ENCODE peak calls at places on chromosomes 11 and 22, in five cellular contexts. S is left ventricle myocardium inferior, H is cardiac fibroblast, P is kidney, J is fibroblast of mammary gland. M is an unnamed sample.

GRCh38 chr11:117096140-117096972 is 1.9 kb downstream of the SIK3 start:
- DNase-seq in S (no peak), H (peak; percentile 28), P (no peak), J (no peak), M (no peak)

GRCh38 chr11:129143335-129143734 is 48.8 kb downstream of the ARHGAP32 start:
- DNase-seq in S (peak; percentile 59), H (peak; percentile 95), P (peak; percentile 91), J (peak; percentile 99), M (peak; percentile 98)

GRCh38 chr22:20175597-20175900 is 24.7 kb upstream of the CCDC188 start:
- DNase-seq in S (no peak), H (no peak), P (no peak), J (peak; percentile 15), M (no peak)

GRCh38 chr22:45769569-45770210 is 98.1 kb downstream of the ATXN10 start:
- DNase-seq in S (no peak), H (no peak), P (no peak), J (no peak), M (no peak)

GRCh38 chr22:43537019-43537585 is 125.3 kb downstream of the MPPED1 start:
- DNase-seq in S (no peak), H (no peak), P (peak; percentile 45), J (no peak), M (no peak)

GRCh38 chr22:29048822-29049654 is 12.6 kb downstream of the C22orf31 start:
- DNase-seq in S (no peak), H (no peak), P (no peak), J (no peak), M (no peak)

GRCh38 chr22:39700565-39700964 is 130.0 kb downstream of the CACNA1I start:
- DNase-seq in S (no peak), H (no peak), P (no peak), J (no peak), M (no peak)

GRCh38 chr11:47253660-47254059 is 4.1 kb upstream of the NR1H3 start:
- DNase-seq in S (no peak), H (no peak), P (peak; percentile 24), J (no peak), M (no peak)

GRCh38 chr11:33692013-33692504 is 8.6 kb downstream of the C11orf91 start:
- DNase-seq in S (peak; percentile 47), H (peak; percentile 97), P (peak; percentile 86), J (peak; percentile 97), M (peak; percentile 99)

GRCh38 chr11:3044004-3044403 is 13.2 kb downstream of the CARS1 start:
- DNase-seq in S (peak; percentile 13), H (peak; percentile 46), P (peak; percentile 39), J (peak; percentile 62), M (no peak)

GRCh38 chr22:39279170-39279850 is 34.5 kb upstream of the PDGFB start:
- DNase-seq in S (no peak), H (no peak), P (no peak), J (no peak), M (no peak)

GRCh38 chr22:20905415-20906386 is 11.5 kb upstream of the CRKL start:
- DNase-seq in S (no peak), H (no peak), P (peak; percentile 4), J (peak; percentile 40), M (no peak)

GRCh38 chr11:123426766-123427165 is 3.3 kb upstream of the GRAMD1B start:
- DNase-seq in S (no peak), H (no peak), P (no peak), J (no peak), M (no peak)

GRCh38 chr11:119101367-119101758 is 290 bp downstream of the DPAGT1 start:
- DNase-seq in S (no peak), H (no peak), P (no peak), J (peak; percentile 21), M (no peak)

GRCh38 chr22:30944986-30945385 is 23.6 kb downstream of the MORC2 start:
- DNase-seq in S (no peak), H (no peak), P (no peak), J (no peak), M (no peak)

GRCh38 chr22:20583471-20583922 is 76.1 kb downstream of the MED15 start:
- DNase-seq in S (peak; percentile 64), H (no peak), P (no peak), J (no peak), M (no peak)

GRCh38 chr22:46410291-46410808 is 74.8 kb downstream of the TRMU start:
- DNase-seq in S (no peak), H (no peak), P (no peak), J (no peak), M (no peak)

DNA sequence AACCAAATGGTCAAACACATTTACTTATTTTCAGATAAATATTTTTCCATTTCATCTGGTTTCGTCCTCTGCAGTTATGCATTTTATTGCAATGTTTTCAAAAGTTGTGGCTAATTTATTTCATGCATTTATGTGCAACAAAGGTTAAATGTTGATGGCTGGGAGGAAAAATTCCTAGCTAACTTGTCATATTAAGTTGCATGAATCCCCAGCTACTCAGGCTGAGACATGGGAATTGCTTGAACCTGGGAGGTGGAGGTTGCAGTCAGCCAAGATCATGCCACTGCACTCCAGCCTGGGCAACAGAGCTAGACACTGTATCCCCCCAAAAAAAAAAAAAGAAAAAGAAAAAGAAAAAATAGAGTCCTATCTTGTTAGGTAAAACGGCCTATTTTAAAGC is 1862.4 kb upstream of the RAG2 start:
- DNase-seq in S (no peak), H (peak; percentile 50), P (no peak), J (peak; percentile 27), M (peak; percentile 62)
- TF ChIP-seq CTCF in S (no peak), H (no peak), P (no peak), J (no peak), M (no peak)

DNA sequence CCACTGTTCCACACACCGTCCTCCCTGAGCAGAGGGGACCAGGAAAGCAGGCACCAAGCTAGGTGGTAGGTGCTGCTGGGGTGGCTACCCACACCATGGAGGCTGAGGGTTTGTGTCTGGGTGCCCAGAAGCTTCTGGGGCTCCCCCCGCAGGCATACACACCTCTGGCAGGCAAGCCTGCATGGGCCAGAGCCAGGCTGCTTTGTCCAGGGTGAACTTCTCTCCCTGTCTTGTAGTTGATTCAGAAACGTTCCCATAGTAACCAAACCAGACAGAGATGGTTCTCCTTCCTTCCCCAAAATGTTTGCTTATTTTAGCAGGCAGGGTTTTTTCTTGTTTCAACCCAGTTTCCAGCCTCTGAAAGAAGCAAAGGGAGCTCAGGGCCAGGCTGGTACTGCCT is 40.9 kb upstream of the SUSD2 start:
- DNase-seq in S (no peak), H (no peak), P (no peak), J (no peak), M (no peak)
- TF ChIP-seq CTCF in S (no peak), H (no peak), P (no peak), J (no peak), M (no peak)

GRCh38 chr11:17890333-17890732 is 122.5 kb downstream of the SERGEF start:
- DNase-seq in S (no peak), H (no peak), P (no peak), J (no peak), M (peak; percentile 7)
- TF ChIP-seq CTCF in S (no peak), H (no peak), P (no peak), J (no peak), M (peak; percentile 34)

GRCh38 chr11:86365566-86365965 is 9.1 kb upstream of the CCDC81 start:
- DNase-seq in S (no peak), H (no peak), P (no peak), J (peak; percentile 74), M (no peak)

GRCh38 chr11:86363424-86363823 is 11.3 kb upstream of the CCDC81 start:
- DNase-seq in S (no peak), H (no peak), P (no peak), J (no peak), M (no peak)

GRCh38 chr11:86358720-86359119 is 16.0 kb upstream of the CCDC81 start:
- DNase-seq in S (no peak), H (no peak), P (no peak), J (no peak), M (no peak)

GRCh38 chr11:86355256-86355655 is 19.4 kb upstream of the CCDC81 start:
- DNase-seq in S (no peak), H (no peak), P (no peak), J (no peak), M (no peak)

GRCh38 chr11:86360775-86361395 is 13.8 kb upstream of the CCDC81 start:
- DNase-seq in S (no peak), H (peak; percentile 72), P (no peak), J (peak; percentile 68), M (peak; percentile 70)
- TF ChIP-seq CTCF in S (no peak), H (peak; percentile 44), P (no peak), J (peak; percentile 53), M (peak; percentile 56)

GRCh38 chr11:63911440-63911839 is 5.5 kb downstream of the RCOR2 start:
- DNase-seq in S (no peak), H (no peak), P (peak; percentile 68), J (no peak), M (no peak)

GRCh38 chr11:63911876-63912275 is 5.1 kb downstream of the RCOR2 start:
- DNase-seq in S (no peak), H (no peak), P (peak; percentile 68), J (no peak), M (no peak)

GRCh38 chr11:63910605-63911195 is 6.3 kb downstream of the RCOR2 start:
- DNase-seq in S (no peak), H (no peak), P (peak; percentile 68), J (no peak), M (no peak)

GRCh38 chr11:63913866-63914830 is 2.8 kb downstream of the RCOR2 start:
- DNase-seq in S (no peak), H (no peak), P (no peak), J (no peak), M (no peak)

DNA sequence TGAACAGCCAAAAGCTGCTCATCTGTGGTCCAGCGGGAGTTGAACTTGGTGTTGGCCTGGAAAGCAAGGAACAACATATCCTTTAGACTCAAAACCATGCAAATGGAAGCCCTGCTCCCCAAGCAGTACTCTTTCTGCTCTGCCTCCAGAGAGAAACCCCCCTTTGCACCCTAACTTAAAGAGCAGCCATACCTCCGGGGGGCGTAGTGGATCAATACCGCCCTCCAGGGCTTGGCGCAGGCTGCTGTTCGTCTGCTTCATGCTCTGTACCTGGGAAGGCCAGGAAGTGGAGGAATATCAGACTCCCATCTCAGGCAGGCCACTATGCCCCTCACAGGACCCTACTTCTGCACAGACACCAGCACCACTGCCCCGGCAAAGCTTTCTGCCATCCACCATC is 4.3 kb downstream of the RCOR2 start:
- DNase-seq in S (no peak), H (no peak), P (no peak), J (no peak), M (no peak)
- TF ChIP-seq CTCF in S (no peak), H (no peak), P (no peak), J (no peak), M (no peak)

GRCh38 chr22:22485524-22485923 is 23.0 kb downstream of the ZNF280B start:
- DNase-seq in S (no peak), H (no peak), P (no peak), J (no peak), M (no peak)

GRCh38 chr22:22486132-22486899 is 22.2 kb downstream of the ZNF280B start:
- DNase-seq in S (no peak), H (no peak), P (no peak), J (no peak), M (no peak)

GRCh38 chr22:22487059-22487458 is 21.5 kb downstream of the ZNF280B start:
- DNase-seq in S (no peak), H (no peak), P (no peak), J (no peak), M (no peak)

GRCh38 chr22:22488736-22489135 is 19.8 kb downstream of the ZNF280B start:
- DNase-seq in S (no peak), H (no peak), P (no peak), J (no peak), M (no peak)

GRCh38 chr22:22487869-22488597 is 20.5 kb downstream of the ZNF280B start:
- DNase-seq in S (no peak), H (no peak), P (no peak), J (no peak), M (no peak)
- TF ChIP-seq CTCF in S (no peak), H (no peak), P (no peak), J (no peak), M (no peak)

M was measured in fibroblast of pulmonary artery.